ENCODE peak calls at places on chromosomes 7 and 10, in five cellular contexts. One of them, this sample, is unnamed.
A peak's percentile ranks its signal among the peaks of the same experiment; 100 is the strongest.

GRCh38 chr10:51371725-51372124 is 297.4 kb downstream of the PRKG1 start:
- DNase-seq in foreskin fibroblast: no peak
- DNase-seq in body of pancreas: no peak
- DNase-seq in pancreas: no peak
- DNase-seq in epithelial cell of esophagus: no peak
- DNase-seq in this sample: no peak

GRCh38 chr7:112594397-112594796 is 113.6 kb downstream of the LSMEM1 start:
- DNase-seq in body of pancreas: no peak
- DNase-seq in foreskin fibroblast: peak; percentile 78
- DNase-seq in epithelial cell of esophagus: no peak
- DNase-seq in pancreas: no peak
- DNase-seq in this sample: peak; percentile 35

GRCh38 chr7:158824028-158824427 is 5.3 kb downstream of the ESYT2 start:
- DNase-seq in body of pancreas: no peak
- DNase-seq in epithelial cell of esophagus: no peak
- DNase-seq in foreskin fibroblast: no peak
- DNase-seq in pancreas: no peak
- DNase-seq in this sample: no peak

GRCh38 chr7:103119791-103120291 is 29.1 kb downstream of the NAPEPLD start:
- DNase-seq in foreskin fibroblast: no peak
- DNase-seq in body of pancreas: no peak
- DNase-seq in epithelial cell of esophagus: no peak
- DNase-seq in pancreas: no peak
- DNase-seq in this sample: no peak

GRCh38 chr7:22090107-22090506 is 144.4 kb upstream of the CDCA7L start:
- DNase-seq in epithelial cell of esophagus: no peak
- DNase-seq in foreskin fibroblast: no peak
- DNase-seq in pancreas: no peak
- DNase-seq in body of pancreas: no peak
- DNase-seq in this sample: no peak

GRCh38 chr7:101835136-101835535 is 17.7 kb downstream of the CUX1 start:
- DNase-seq in foreskin fibroblast: no peak
- DNase-seq in pancreas: no peak
- DNase-seq in body of pancreas: no peak
- DNase-seq in epithelial cell of esophagus: no peak
- DNase-seq in this sample: no peak

GRCh38 chr7:17608114-17608833 is 309.8 kb downstream of the AHR start:
- DNase-seq in pancreas: no peak
- DNase-seq in body of pancreas: no peak
- DNase-seq in epithelial cell of esophagus: peak; percentile 54
- DNase-seq in foreskin fibroblast: peak; percentile 47
- DNase-seq in this sample: peak; percentile 82

GRCh38 chr10:60661627-60662026 is 116.7 kb upstream of the CDK1 start:
- DNase-seq in foreskin fibroblast: peak; percentile 41
- DNase-seq in pancreas: no peak
- DNase-seq in body of pancreas: no peak
- DNase-seq in epithelial cell of esophagus: peak; percentile 69
- DNase-seq in this sample: peak; percentile 41

GRCh38 chr7:106788637-106789036 is 76.4 kb upstream of the PIK3CG start:
- DNase-seq in epithelial cell of esophagus: peak; percentile 41
- DNase-seq in body of pancreas: no peak
- DNase-seq in foreskin fibroblast: no peak
- DNase-seq in pancreas: no peak
- DNase-seq in this sample: no peak

GRCh38 chr7:5584091-5584490 is 160.5 kb upstream of the TNRC18 start:
- DNase-seq in body of pancreas: no peak
- DNase-seq in pancreas: no peak
- DNase-seq in epithelial cell of esophagus: no peak
- DNase-seq in foreskin fibroblast: no peak
- DNase-seq in this sample: no peak

GRCh38 chr7:142632291-142633134 is 116.8 kb upstream of the PRSS1 start:
- DNase-seq in foreskin fibroblast: peak; percentile 56
- DNase-seq in body of pancreas: peak; percentile 73
- DNase-seq in pancreas: peak; percentile 62
- DNase-seq in epithelial cell of esophagus: peak; percentile 73
- DNase-seq in this sample: peak; percentile 43

GRCh38 chr10:24915304-24915703 is 37.1 kb downstream of the PRTFDC1 start:
- DNase-seq in pancreas: no peak
- DNase-seq in body of pancreas: no peak
- DNase-seq in epithelial cell of esophagus: no peak
- DNase-seq in foreskin fibroblast: no peak
- DNase-seq in this sample: no peak

GRCh38 chr7:150401424-150401790 is 22.3 kb downstream of the ZNF775 start:
- DNase-seq in epithelial cell of esophagus: no peak
- DNase-seq in foreskin fibroblast: no peak
- DNase-seq in body of pancreas: no peak
- DNase-seq in pancreas: no peak
- DNase-seq in this sample: no peak

GRCh38 chr10:36256905-36257304 is 614.8 kb upstream of the FZD8 start:
- DNase-seq in pancreas: no peak
- DNase-seq in body of pancreas: no peak
- DNase-seq in foreskin fibroblast: no peak
- DNase-seq in epithelial cell of esophagus: no peak
- DNase-seq in this sample: no peak

GRCh38 chr7:6590645-6591110 is 857 bp downstream of the INTS15 start:
- DNase-seq in body of pancreas: no peak
- DNase-seq in foreskin fibroblast: no peak
- DNase-seq in epithelial cell of esophagus: peak; percentile 27
- DNase-seq in pancreas: no peak
- DNase-seq in this sample: no peak

GRCh38 chr7:41565655-41566054 is 137.2 kb downstream of the INHBA start:
- DNase-seq in epithelial cell of esophagus: no peak
- DNase-seq in pancreas: no peak
- DNase-seq in body of pancreas: no peak
- DNase-seq in foreskin fibroblast: no peak
- DNase-seq in this sample: no peak

GRCh38 chr7:129089521-129090212 is 34.8 kb upstream of the TNPO3 start:
- DNase-seq in body of pancreas: no peak
- DNase-seq in epithelial cell of esophagus: no peak
- DNase-seq in foreskin fibroblast: no peak
- DNase-seq in pancreas: no peak
- DNase-seq in this sample: no peak

GRCh38 chr10:133347636-133348517 is 704 bp downstream of the PRAP1 start:
- DNase-seq in body of pancreas: no peak
- DNase-seq in foreskin fibroblast: no peak
- DNase-seq in pancreas: no peak
- DNase-seq in epithelial cell of esophagus: no peak
- DNase-seq in this sample: no peak

GRCh38 chr10:132397036-132397541 is at the start of gene PWWP2B:
- DNase-seq in epithelial cell of esophagus: peak; percentile 46
- DNase-seq in pancreas: peak; percentile 79
- DNase-seq in foreskin fibroblast: no peak
- DNase-seq in body of pancreas: peak; percentile 70
- DNase-seq in this sample: no peak

GRCh38 chr10:79065091-79065551 is 3.6 kb upstream of the ZMIZ1 start:
- DNase-seq in pancreas: peak; percentile 61
- DNase-seq in foreskin fibroblast: no peak
- DNase-seq in epithelial cell of esophagus: no peak
- DNase-seq in body of pancreas: no peak
- DNase-seq in this sample: no peak

GRCh38 chr10:101781984-101782810 is 1.0 kb downstream of the NPM3 start:
- DNase-seq in body of pancreas: no peak
- DNase-seq in pancreas: no peak
- DNase-seq in foreskin fibroblast: no peak
- DNase-seq in epithelial cell of esophagus: no peak
- DNase-seq in this sample: no peak

GRCh38 chr7:91191771-91192170 is 72.5 kb upstream of the FZD1 start:
- DNase-seq in foreskin fibroblast: no peak
- DNase-seq in epithelial cell of esophagus: no peak
- DNase-seq in pancreas: no peak
- DNase-seq in body of pancreas: no peak
- DNase-seq in this sample: peak; percentile 27

GRCh38 chr7:16918288-16918895 is 36.6 kb upstream of the AGR3 start:
- DNase-seq in foreskin fibroblast: no peak
- DNase-seq in pancreas: no peak
- DNase-seq in epithelial cell of esophagus: peak; percentile 50
- DNase-seq in body of pancreas: peak; percentile 40
- DNase-seq in this sample: peak; percentile 33

GRCh38 chr7:38660427-38661099 is 29.4 kb upstream of the AMPH start:
- DNase-seq in epithelial cell of esophagus: peak; percentile 56
- DNase-seq in pancreas: no peak
- DNase-seq in body of pancreas: no peak
- DNase-seq in foreskin fibroblast: no peak
- DNase-seq in this sample: peak; percentile 52

GRCh38 chr7:47428052-47428779 is 153.7 kb downstream of the TNS3 start:
- DNase-seq in body of pancreas: no peak
- DNase-seq in pancreas: no peak
- DNase-seq in epithelial cell of esophagus: no peak
- DNase-seq in foreskin fibroblast: no peak
- DNase-seq in this sample: no peak

GRCh38 chr7:960269-960871 is 5.9 kb upstream of the ADAP1 start:
- DNase-seq in epithelial cell of esophagus: no peak
- DNase-seq in pancreas: peak; percentile 27
- DNase-seq in body of pancreas: no peak
- DNase-seq in foreskin fibroblast: no peak
- DNase-seq in this sample: no peak

DNA sequence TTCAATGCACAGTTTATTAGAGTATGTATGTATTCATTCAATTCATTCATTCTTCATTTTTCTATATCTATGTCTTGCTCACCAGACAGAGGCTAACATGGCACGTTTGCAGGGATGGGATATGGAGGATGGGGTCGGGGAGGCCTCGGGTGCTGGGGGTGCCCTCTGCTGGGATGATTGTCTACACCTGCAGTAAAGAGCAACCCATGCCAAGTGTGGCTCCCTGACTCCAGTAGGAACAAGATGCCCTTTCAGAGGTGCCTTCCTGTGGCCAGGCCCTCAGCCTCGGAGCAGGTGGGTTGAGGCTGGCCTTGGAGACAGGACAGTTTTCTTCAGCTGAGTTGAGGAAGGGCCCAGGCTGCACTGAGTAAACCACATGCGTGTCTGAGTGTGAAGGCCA is 157.2 kb downstream of the SH2D4B start:
- DNase-seq in epithelial cell of esophagus: no peak
- DNase-seq in pancreas: no peak
- DNase-seq in foreskin fibroblast: no peak
- DNase-seq in body of pancreas: no peak
- DNase-seq in this sample: no peak
- TF ChIP-seq CTCF in epithelial cell of esophagus: no peak
- TF ChIP-seq CTCF in pancreas: no peak
- TF ChIP-seq CTCF in foreskin fibroblast: no peak
- TF ChIP-seq CTCF in body of pancreas: no peak
- TF ChIP-seq CTCF in this sample: no peak

GRCh38 chr10:119289227-119289925 is 82.0 kb downstream of the GRK5 start:
- DNase-seq in epithelial cell of esophagus: no peak
- DNase-seq in foreskin fibroblast: no peak
- DNase-seq in body of pancreas: no peak
- DNase-seq in pancreas: peak; percentile 9
- DNase-seq in this sample: no peak

GRCh38 chr10:119292968-119293367 is 85.6 kb downstream of the GRK5 start:
- DNase-seq in pancreas: no peak
- DNase-seq in body of pancreas: no peak
- DNase-seq in foreskin fibroblast: no peak
- DNase-seq in epithelial cell of esophagus: no peak
- DNase-seq in this sample: no peak

GRCh38 chr10:119288574-119289001 is 81.2 kb downstream of the GRK5 start:
- DNase-seq in pancreas: no peak
- DNase-seq in body of pancreas: no peak
- DNase-seq in foreskin fibroblast: no peak
- DNase-seq in epithelial cell of esophagus: no peak
- DNase-seq in this sample: no peak

GRCh38 chr10:119291223-119291900 is 84.0 kb downstream of the GRK5 start:
- DNase-seq in foreskin fibroblast: no peak
- DNase-seq in body of pancreas: no peak
- DNase-seq in pancreas: peak; percentile 30
- DNase-seq in epithelial cell of esophagus: no peak
- DNase-seq in this sample: no peak

DNA sequence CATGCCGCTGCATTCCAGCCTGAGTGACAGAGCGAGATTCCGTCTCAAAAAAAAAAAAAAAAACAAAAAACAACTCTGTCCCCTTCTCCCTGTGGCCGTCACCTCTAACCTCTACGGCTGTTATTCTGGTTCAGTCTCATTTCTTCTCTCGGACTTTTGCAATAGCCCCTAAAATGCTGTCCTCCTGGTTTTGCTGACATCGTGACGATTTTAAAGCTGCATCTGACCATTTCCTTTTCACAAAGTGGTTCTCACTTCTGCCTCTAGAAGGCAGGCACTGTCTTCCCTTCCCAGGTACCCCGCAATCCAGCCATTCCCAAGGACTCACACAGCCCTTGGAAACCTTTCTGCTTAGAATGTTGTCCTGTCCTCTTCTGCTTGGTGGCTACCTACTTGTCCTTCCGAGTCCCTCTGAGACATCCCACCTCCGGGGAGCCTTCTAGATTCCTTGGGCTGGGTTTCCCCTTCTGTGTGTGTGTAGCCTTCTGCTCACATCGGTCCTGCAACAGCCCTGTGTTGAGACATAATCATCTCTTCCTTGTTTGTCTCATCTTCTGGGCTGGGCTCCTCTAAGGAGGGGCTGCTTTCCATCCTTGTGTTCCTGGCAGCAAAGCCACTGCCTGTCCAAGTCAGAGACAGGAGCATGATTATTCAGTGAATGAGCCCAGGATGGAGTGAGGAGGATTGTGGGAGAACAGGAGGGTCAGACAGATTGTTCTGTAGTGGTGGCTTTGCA is 83.1 kb downstream of the GRK5 start:
- DNase-seq in epithelial cell of esophagus: no peak
- DNase-seq in body of pancreas: no peak
- DNase-seq in foreskin fibroblast: no peak
- DNase-seq in pancreas: peak; percentile 6
- DNase-seq in this sample: no peak
- TF ChIP-seq CTCF in epithelial cell of esophagus: peak; percentile 37
- TF ChIP-seq CTCF in body of pancreas: peak; percentile 22
- TF ChIP-seq CTCF in foreskin fibroblast: peak; percentile 11
- TF ChIP-seq CTCF in pancreas: no peak
- TF ChIP-seq CTCF in this sample: peak; percentile 35

GRCh38 chr7:73894851-73895441 is 34.0 kb downstream of the TMEM270 start:
- DNase-seq in pancreas: no peak
- DNase-seq in epithelial cell of esophagus: peak; percentile 29
- DNase-seq in foreskin fibroblast: peak; percentile 97
- DNase-seq in body of pancreas: no peak
- DNase-seq in this sample: peak; percentile 97
- TF ChIP-seq CTCF in pancreas: no peak
- TF ChIP-seq CTCF in epithelial cell of esophagus: no peak
- TF ChIP-seq CTCF in foreskin fibroblast: no peak
- TF ChIP-seq CTCF in body of pancreas: no peak
- TF ChIP-seq CTCF in this sample: peak; percentile 70

DNA sequence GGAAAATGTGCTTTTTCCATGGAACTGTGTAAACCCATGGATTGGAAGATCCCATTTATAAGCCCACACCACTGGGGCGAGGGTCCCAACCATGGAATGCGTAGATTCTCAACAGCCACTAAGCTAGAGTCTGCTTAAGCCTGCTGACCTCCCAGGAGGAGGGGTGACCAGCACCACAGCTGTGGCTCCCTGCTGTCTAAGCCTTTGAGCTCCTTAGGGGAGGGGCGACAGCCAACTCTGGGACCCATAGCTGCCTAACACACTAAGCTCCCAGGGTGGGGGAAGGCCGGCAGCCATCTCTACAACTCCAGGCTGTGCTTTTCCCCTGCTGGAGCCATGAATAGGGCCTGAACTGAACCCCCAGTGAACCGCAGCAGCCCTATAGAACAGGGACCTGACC is 249.8 kb upstream of the HPS1 start:
- DNase-seq in foreskin fibroblast: no peak
- DNase-seq in epithelial cell of esophagus: no peak
- DNase-seq in pancreas: peak; percentile 20
- DNase-seq in body of pancreas: no peak
- DNase-seq in this sample: no peak
- TF ChIP-seq CTCF in foreskin fibroblast: no peak
- TF ChIP-seq CTCF in epithelial cell of esophagus: no peak
- TF ChIP-seq CTCF in pancreas: no peak
- TF ChIP-seq CTCF in body of pancreas: no peak
- TF ChIP-seq CTCF in this sample: no peak